ENCODE peak calls at places on chromosomes 2 and 18, in nine cellular contexts. G is spleen, N is pancreas, F is epithelial cell of esophagus, S is posterior vena cava, C is WTC11, D is NCI-H510A, W is NCI-H1105 treated with DMSO at 0.1 percent for 48 hours, Q is mesenteric fat pad. Y is an unnamed sample.

GRCh38 chr2:85524567-85524923 is 14.4 kb upstream of the MAT2A start:
- DNase-seq in G (peak; percentile 48), D (no peak), N (no peak), F (no peak), Q (no peak), S (no peak), C (no peak), W (no peak), Y (no peak)

GRCh38 chr2:201432038-201432437 is 19.2 kb downstream of the TRAK2 start:
- DNase-seq in N (no peak), Q (no peak), D (no peak), W (no peak), G (no peak), C (no peak), F (peak; percentile 74), S (no peak), Y (no peak)

GRCh38 chr2:232979871-232980461 is 33.1 kb downstream of the NGEF start:
- DNase-seq in F (peak; percentile 77), S (peak; percentile 46), W (no peak), D (no peak), N (peak; percentile 31), Q (peak; percentile 64), C (no peak), G (peak; percentile 58), Y (no peak)

GRCh38 chr18:56284319-56284718 is 354.1 kb downstream of the TXNL1 start:
- DNase-seq in N (no peak), S (no peak), F (peak; percentile 30), Q (no peak), C (no peak), D (no peak), W (no peak), G (no peak), Y (no peak)

GRCh38 chr18:25805939-25806338 is 284.5 kb downstream of the SS18 start:
- DNase-seq in G (no peak), N (no peak), C (no peak), Q (no peak), D (no peak), W (no peak), F (no peak), S (no peak), Y (no peak)

GRCh38 chr2:153101187-153101586 is 377.4 kb downstream of the RPRM start:
- DNase-seq in N (no peak), S (no peak), D (no peak), Q (no peak), C (no peak), G (no peak), W (no peak), F (no peak), Y (no peak)

GRCh38 chr2:152132321-152132720 is 33.5 kb upstream of the CACNB4 start:
- DNase-seq in N (no peak), D (no peak), W (no peak), G (no peak), C (no peak), Q (no peak), S (no peak), F (no peak), Y (no peak)

GRCh38 chr2:86747708-86748627 is 27.9 kb downstream of the RMND5A start:
- DNase-seq in N (no peak), F (peak; percentile 89), G (no peak), D (no peak), W (peak; percentile 3), C (no peak), S (no peak), Q (no peak), Y (no peak)

GRCh38 chr2:69116438-69116837 is 103.5 kb downstream of the ANTXR1 start:
- DNase-seq in S (no peak), Q (no peak), F (no peak), W (no peak), N (no peak), D (no peak), C (no peak), G (no peak), Y (no peak)

GRCh38 chr2:231037731-231038482 is 584 bp downstream of the C2orf72 start:
- DNase-seq in F (no peak), Q (no peak), S (no peak), G (no peak), D (peak; percentile 34), W (no peak), C (peak; percentile 35), N (peak; percentile 86), Y (no peak)

GRCh38 chr18:8662574-8663255 is 42.6 kb upstream of the MTCL1 start:
- DNase-seq in S (no peak), N (no peak), G (no peak), F (no peak), Q (no peak), C (peak; percentile 19), W (peak; percentile 62), D (peak; percentile 82), Y (no peak)

GRCh38 chr18:79866889-79867574 is 69.3 kb downstream of the KCNG2 start:
- DNase-seq in N (peak; percentile 14), S (no peak), Q (no peak), G (peak; percentile 24), F (peak; percentile 5), C (no peak), W (no peak), D (no peak), Y (no peak)